ENCODE peak calls at places on chromosomes 5 and 9, in four cellular contexts. Y, T, M and K are unnamed samples.

GRCh38 chr9:6226696-6227095 is 11.1 kb downstream of the IL33 start:
- DNase-seq in M (no peak), T (no peak), Y (peak; percentile 86), K (peak; percentile 82)

GRCh38 chr5:99104538-99105132 is 175.8 kb upstream of the CHD1 start:
- DNase-seq in Y (peak; percentile 47), M (peak; percentile 67), T (peak; percentile 5), K (peak; percentile 4)

GRCh38 chr5:59763545-59763944 is 130.0 kb downstream of the PDE4D start:
- DNase-seq in Y (peak; percentile 41), T (no peak), M (no peak), K (no peak)

GRCh38 chr5:556909-557441 is 32.7 kb upstream of the SLC9A3 start:
- DNase-seq in T (no peak), Y (no peak), M (no peak), K (no peak)

GRCh38 chr5:139140631-139141071 is 57.5 kb downstream of the SIL1 start:
- DNase-seq in T (no peak), Y (no peak), M (no peak), K (no peak)

GRCh38 chr5:9787813-9788600 is 157.9 kb upstream of the TAS2R1 start:
- DNase-seq in Y (no peak), M (no peak), T (no peak), K (no peak)

GRCh38 chr5:145244251-145244650 is 590.9 kb downstream of the PRELID2 start:
- DNase-seq in Y (no peak), M (no peak), T (no peak), K (no peak)

GRCh38 chr9:137021979-137022619 is 5.9 kb downstream of the ABCA2 start:
- DNase-seq in Y (peak; percentile 90), T (peak; percentile 63), M (peak; percentile 46), K (peak; percentile 73)

GRCh38 chr9:127555830-127556820 is 56.0 kb upstream of the STXBP1 start:
- DNase-seq in M (no peak), T (peak; percentile 30), Y (peak; percentile 95), K (peak; percentile 94)

GRCh38 chr5:39197556-39197955 is 21.8 kb downstream of the FYB1 start:
- DNase-seq in Y (peak; percentile 22), T (no peak), M (no peak), K (no peak)